ENCODE peak calls at places on chromosomes 4 and X, in seven cellular contexts. V is PC-3, N is A673, P is hepatocyte, B is heart left ventricle, E is uterus, H is endodermal cell. I is an unnamed sample.

GRCh38 chrX:155577682-155578081 is 35.1 kb downstream of the TMLHE start:
- DNase-seq in V (no peak), N (no peak), P (no peak), B (no peak), E (no peak), H (peak; percentile 55), I (no peak)

GRCh38 chr4:168421671-168422070 is 58.6 kb downstream of the DDX60L start:
- DNase-seq in V (peak; percentile 71), N (no peak), P (peak; percentile 27), B (no peak), E (no peak), H (no peak), I (no peak)

GRCh38 chr4:76301068-76301774 is 5.3 kb upstream of the STBD1 start:
- DNase-seq in V (peak; percentile 88), N (no peak), P (peak; percentile 77), B (no peak), E (no peak), H (no peak), I (no peak)

GRCh38 chr4:53576676-53577372 is 14.5 kb downstream of the LNX1 start:
- DNase-seq in V (peak; percentile 91), N (no peak), P (peak; percentile 34), B (no peak), E (no peak), H (no peak), I (no peak)

GRCh38 chrX:131728295-131729145 is 184.6 kb downstream of the OR13H1 start:
- DNase-seq in V (no peak), N (peak; percentile 87), P (no peak), B (peak; percentile 73), E (peak; percentile 81), H (no peak), I (no peak)

GRCh38 chrX:104566921-104567501 is 1.0 kb downstream of the IL1RAPL2 start:
- DNase-seq in V (peak; percentile 12), N (no peak), P (peak; percentile 18), B (no peak), E (no peak), H (peak; percentile 60), I (no peak)

GRCh38 chrX:136030357-136031225 is 45.4 kb downstream of the SLC9A6 start:
- DNase-seq in V (no peak), N (no peak), P (no peak), B (peak; percentile 84), E (peak; percentile 72), H (no peak), I (peak; percentile 52)

GRCh38 chrX:50596056-50596455 is 125.4 kb upstream of the DGKK start:
- DNase-seq in V (no peak), N (no peak), P (no peak), B (no peak), E (no peak), H (no peak), I (no peak)

GRCh38 chr4:75723117-75723801 is 1.1 kb upstream of the USO1 start:
- DNase-seq in V (peak; percentile 74), N (no peak), P (peak; percentile 42), B (no peak), E (no peak), H (no peak), I (no peak)

GRCh38 chr4:165415910-165416309 is 37.1 kb downstream of the CPE start:
- DNase-seq in V (no peak), N (no peak), P (no peak), B (no peak), E (no peak), H (no peak), I (no peak)

GRCh38 chr4:3250956-3251690 is 2.2 kb downstream of the MSANTD1 start:
- DNase-seq in V (no peak), N (no peak), P (no peak), B (peak; percentile 21), E (no peak), H (peak; percentile 85), I (no peak)

GRCh38 chr4:26542996-26543395 is 40.9 kb upstream of the TBC1D19 start:
- DNase-seq in V (no peak), N (peak; percentile 59), P (no peak), B (no peak), E (no peak), H (no peak), I (no peak)

GRCh38 chr4:2930135-2930805 is 32.9 kb downstream of the NOP14 start:
- DNase-seq in V (no peak), N (no peak), P (peak; percentile 31), B (no peak), E (peak; percentile 20), H (no peak), I (no peak)

GRCh38 chr4:159555873-159556272 is 453.0 kb downstream of the RAPGEF2 start:
- DNase-seq in V (no peak), N (peak; percentile 63), P (no peak), B (no peak), E (no peak), H (no peak), I (no peak)

GRCh38 chr4:159547645-159548308 is 444.9 kb downstream of the RAPGEF2 start:
- DNase-seq in V (peak; percentile 25), N (no peak), P (no peak), B (no peak), E (no peak), H (no peak), I (no peak)

GRCh38 chr4:159552979-159553768 is 450.3 kb downstream of the RAPGEF2 start:
- DNase-seq in V (no peak), N (no peak), P (no peak), B (no peak), E (no peak), H (no peak), I (no peak)

GRCh38 chr4:159549092-159549491 is 446.2 kb downstream of the RAPGEF2 start:
- DNase-seq in V (peak; percentile 31), N (no peak), P (no peak), B (no peak), E (no peak), H (no peak), I (no peak)

GRCh38 chr4:159551268-159551667 is 448.4 kb downstream of the RAPGEF2 start:
- DNase-seq in V (no peak), N (peak; percentile 34), P (no peak), B (no peak), E (no peak), H (no peak), I (no peak)
- TF ChIP-seq CTCF in V (no peak), N (no peak), P (no peak), B (no peak), E (no peak), H (no peak), I (no peak)

GRCh38 chr4:1772869-1773538 is 20.1 kb upstream of the FGFR3 start:
- DNase-seq in V (no peak), N (no peak), P (no peak), B (no peak), E (no peak), H (no peak), I (no peak)
- H3K4me1 ChIP-seq in V (no peaks in the 10 kb centered on the region), N (peaks cover 7% of the 10 kb centered on the region), P (peaks cover 57% of the 10 kb centered on the region), B (no peaks in the 10 kb centered on the region), E (no peaks in the 10 kb centered on the region), H (peaks cover 4% of the 10 kb centered on the region), I (no peaks in the 10 kb centered on the region)

DNA sequence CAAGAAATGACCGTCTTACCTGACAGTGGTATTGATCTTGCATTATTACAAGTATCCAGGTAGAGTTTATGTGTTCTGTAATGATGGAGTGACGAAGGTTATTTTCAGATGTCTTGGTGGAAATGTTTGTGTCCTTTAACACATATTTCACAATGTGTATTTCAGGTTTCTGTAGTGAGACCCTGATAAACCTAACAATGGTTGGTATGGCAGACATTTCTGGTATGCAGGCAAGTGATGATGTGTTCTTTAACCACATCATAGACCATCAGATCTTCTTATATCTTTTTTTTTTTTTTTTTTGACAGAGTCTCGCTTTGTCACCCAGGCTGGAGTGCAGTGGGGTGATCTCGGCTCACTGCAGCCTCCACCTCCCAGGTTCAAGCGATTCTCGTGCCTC is 14.6 kb upstream of the ATXN3L start:
- DNase-seq in V (no peak), N (no peak), P (no peak), B (no peak), E (no peak), H (no peak), I (no peak)
- H3K27ac ChIP-seq in V (no peak overlapping the region), N (no peak overlapping the region), P (no peak overlapping the region), B (no peak overlapping the region), E (no peak overlapping the region), H (no peak overlapping the region), I (no peak overlapping the region)

GRCh38 chr4:88672987-88673386 is 24.6 kb downstream of the NAP1L5 start:
- DNase-seq in V (peak; percentile 46), N (peak; percentile 46), P (peak; percentile 47), B (no peak), E (no peak), H (peak; percentile 82), I (no peak)
- TF ChIP-seq CTCF in V (peak; percentile 73), N (peak; percentile 71), P (peak; percentile 59), B (peak; percentile 61), E (peak; percentile 51), H (peak; percentile 87), I (peak; percentile 29)

GRCh38 chrX:22121161-22121560 is 89.0 kb downstream of the PHEX start:
- DNase-seq in V (no peak), N (no peak), P (no peak), B (no peak), E (no peak), H (no peak), I (no peak)
- H3K4me1 ChIP-seq in V (peaks cover 36% of the 10 kb centered on the region), N (no peaks in the 10 kb centered on the region), P (no peaks in the 10 kb centered on the region), B (no peaks in the 10 kb centered on the region), E (no peaks in the 10 kb centered on the region), H (peaks cover 8% of the 10 kb centered on the region), I (no peaks in the 10 kb centered on the region)

GRCh38 chr4:10741221-10741620 is 56.7 kb upstream of the CLNK start:
- DNase-seq in V (peak; percentile 3), N (no peak), P (no peak), B (no peak), E (no peak), H (no peak), I (no peak)
- H3K27ac ChIP-seq in V (no peak overlapping the region), N (no peak overlapping the region), P (no peak overlapping the region), B (no peak overlapping the region), E (no peak overlapping the region), H (no peak overlapping the region), I (no peak overlapping the region)

DNA sequence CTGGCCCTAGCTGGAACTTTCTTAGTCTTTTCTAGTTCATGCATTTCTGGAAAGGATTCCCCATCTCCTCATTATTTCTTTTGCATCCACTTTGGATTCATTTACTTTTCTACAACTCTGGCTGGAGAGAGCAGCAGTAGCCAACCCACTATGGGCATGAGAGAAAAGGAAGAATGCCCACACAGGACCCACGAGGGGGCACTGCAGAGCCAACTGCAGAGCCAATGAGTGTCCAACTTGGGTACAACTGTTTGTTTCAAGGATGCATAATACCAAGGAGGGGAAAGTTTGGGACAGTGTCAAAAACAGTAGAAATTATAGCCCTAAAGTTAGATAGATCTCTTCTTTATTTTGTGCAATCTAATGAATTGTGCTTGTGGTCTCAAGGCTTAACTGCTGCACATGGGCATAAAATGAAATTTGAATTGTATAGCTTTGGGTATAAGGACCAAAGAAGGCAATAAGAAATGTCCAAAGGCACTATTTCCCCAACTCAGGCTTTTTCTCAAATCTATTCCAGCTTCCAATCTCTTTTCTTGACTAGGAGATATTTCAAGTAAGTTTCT is 230.6 kb downstream of the NSUN7 start:
- DNase-seq in V (peak; percentile 62), N (peak; percentile 54), P (no peak), B (no peak), E (no peak), H (peak; percentile 79), I (no peak)
- TF ChIP-seq CTCF in V (peak; percentile 70), N (peak; percentile 76), P (peak; percentile 36), B (peak; percentile 40), E (no peak), H (peak; percentile 69), I (no peak)

I was measured in tibial nerve.